ENCODE peak calls at places on chromosomes 2 and 18, in five cellular contexts. S, U, D, N and E are unnamed samples.

GRCh38 chr2:79982445-79982844 is 322.1 kb downstream of the LRRTM1 start:
- DNase-seq in S (peak), N (peak), D (no peak), U (no peak), E (peak)

GRCh38 chr18:58135806-58136331 is 91.8 kb downstream of the NEDD4L start:
- DNase-seq in D (peak), U (peak), S (peak), N (peak), E (peak)

GRCh38 chr2:20578895-20579825 is 71.7 kb downstream of the HS1BP3 start:
- DNase-seq in U (no peak), S (no peak), N (peak), D (no peak), E (peak)

GRCh38 chr2:218853766-218854165 is 5.8 kb upstream of the WNT6 start:
- DNase-seq in U (no peak), D (no peak), N (peak), S (peak), E (peak)

GRCh38 chr2:50346586-50347351 is 685.2 kb downstream of the NRXN1 start:
- DNase-seq in S (no peak), N (peak), U (no peak), D (no peak), E (no peak)

GRCh38 chr2:229777716-229778115 is 63.4 kb upstream of the DNER start:
- DNase-seq in D (no peak), U (no peak), N (no peak), S (no peak), E (no peak)

GRCh38 chr18:70289351-70290330 is 796 bp downstream of the SOCS6 start:
- DNase-seq in U (no peak), S (no peak), D (peak), N (no peak), E (peak)

GRCh38 chr2:40369619-40370397 is 82.1 kb downstream of the SLC8A1 start:
- DNase-seq in D (no peak), U (no peak), S (no peak), N (no peak), E (peak)

GRCh38 chr18:26192233-26192632 is 34.0 kb upstream of the TAF4B start:
- DNase-seq in S (no peak), U (no peak), N (no peak), D (no peak), E (no peak)

GRCh38 chr18:69898241-69898861 is 49.3 kb downstream of the CD226 start:
- DNase-seq in N (no peak), S (no peak), U (peak), D (no peak), E (no peak)

GRCh38 chr2:85164145-85164559 is 31.0 kb downstream of the TCF7L1 start:
- DNase-seq in D (no peak), U (no peak), S (peak), N (no peak), E (no peak)

GRCh38 chr2:38465789-38466127 is 88.7 kb upstream of the ATL2 start:
- DNase-seq in U (no peak), N (peak), D (peak), S (peak), E (peak)

GRCh38 chr2:26173596-26174482 is 951 bp downstream of the GAREM2 start:
- DNase-seq in N (no peak), S (no peak), D (no peak), U (no peak), E (no peak)

GRCh38 chr2:221724631-221725203 is 152.6 kb upstream of the EPHA4 start:
- DNase-seq in U (no peak), N (no peak), S (no peak), D (no peak), E (no peak)

GRCh38 chr2:171985076-171985475 is 14.7 kb upstream of the METAP1D start:
- DNase-seq in N (no peak), S (no peak), D (no peak), U (no peak), E (no peak)